ENCODE peak calls at places on chromosomes 11 and 22, in five cellular contexts. R is mucosa of descending colon, C is IMR-90, V is cardiac muscle cell, W is tibial nerve. A is an unnamed sample. For H3K4me1, the result is how much of the 10 kb centered on the place peaks cover.

GRCh38 chr11:29127456-29127855 is 889.4 kb downstream of the KCNA4 start:
- DNase-seq in R (no peak), C (no peak), V (no peak), W (no peak), A (no peak)

GRCh38 chr11:2290351-2290841 is 11.3 kb downstream of the C11orf21 start:
- DNase-seq in R (no peak), C (no peak), V (no peak), W (no peak), A (no peak)

GRCh38 chr11:131734871-131735270 is 364.5 kb downstream of the NTM start:
- DNase-seq in R (no peak), C (no peak), V (no peak), W (no peak), A (no peak)

GRCh38 chr11:70517996-70518907 is 119.9 kb downstream of the CTTN start:
- DNase-seq in R (peak), C (peak), V (no peak), W (no peak), A (no peak)

GRCh38 chr11:7599209-7599608 is 74.1 kb downstream of the CYB5R2 start:
- DNase-seq in R (no peak), C (no peak), V (no peak), W (no peak), A (no peak)

GRCh38 chr22:27686534-27686933 is 115.0 kb downstream of the MN1 start:
- DNase-seq in R (peak), C (peak), V (peak), W (no peak), A (peak)

GRCh38 chr11:36347384-36347906 is 51.4 kb downstream of the PRR5L start:
- DNase-seq in R (no peak), C (no peak), V (no peak), W (no peak), A (no peak)

GRCh38 chr11:2885017-2885675 is 429 bp downstream of the CDKN1C start:
- DNase-seq in R (peak), C (peak), V (peak), W (no peak), A (peak)

GRCh38 chr11:91305402-91305801 is 919.2 kb upstream of the FAT3 start:
- DNase-seq in R (no peak), C (no peak), V (peak), W (no peak), A (no peak)

GRCh38 chr22:38273135-38273761 is 438 bp upstream of the TMEM184B start:
- DNase-seq in R (no peak), C (no peak), V (no peak), W (no peak), A (no peak)

GRCh38 chr11:72354356-72355115 is 79.8 kb downstream of the CLPB start:
- DNase-seq in R (no peak), C (peak), V (no peak), W (no peak), A (no peak)

GRCh38 chr11:20077973-20078372 is 82.3 kb downstream of the DBX1 start:
- DNase-seq in R (no peak), C (no peak), V (no peak), W (no peak), A (no peak)

GRCh38 chr11:16607675-16608644 is 130.5 kb upstream of the C11orf58 start:
- DNase-seq in R (peak), C (peak), V (peak), W (peak), A (peak)

GRCh38 chr22:21861856-21862255 is 5.6 kb downstream of the MAPK1 start:
- DNase-seq in R (no peak), C (no peak), V (no peak), W (no peak), A (no peak)

GRCh38 chr11:134763030-134763388 is 351.0 kb upstream of the B3GAT1 start:
- DNase-seq in R (no peak), C (no peak), V (no peak), W (no peak), A (no peak)

GRCh38 chr11:83070044-83070877 is 1.4 kb downstream of the RAB30 start:
- DNase-seq in R (no peak), C (peak), V (no peak), W (no peak), A (no peak)

GRCh38 chr11:60917267-60917666 is 3.3 kb downstream of the TMEM109 start:
- DNase-seq in R (no peak), C (no peak), V (no peak), W (no peak), A (no peak)

GRCh38 chr11:60918251-60918940 is 4.4 kb downstream of the TMEM109 start:
- DNase-seq in R (no peak), C (no peak), V (no peak), W (no peak), A (no peak)

GRCh38 chr11:60919956-60920355 is 4.3 kb upstream of the TMEM132A start:
- DNase-seq in R (no peak), C (no peak), V (no peak), W (no peak), A (no peak)

GRCh38 chr11:60919320-60919719 is 4.9 kb upstream of the TMEM132A start:
- DNase-seq in R (no peak), C (no peak), V (no peak), W (no peak), A (no peak)

DNA sequence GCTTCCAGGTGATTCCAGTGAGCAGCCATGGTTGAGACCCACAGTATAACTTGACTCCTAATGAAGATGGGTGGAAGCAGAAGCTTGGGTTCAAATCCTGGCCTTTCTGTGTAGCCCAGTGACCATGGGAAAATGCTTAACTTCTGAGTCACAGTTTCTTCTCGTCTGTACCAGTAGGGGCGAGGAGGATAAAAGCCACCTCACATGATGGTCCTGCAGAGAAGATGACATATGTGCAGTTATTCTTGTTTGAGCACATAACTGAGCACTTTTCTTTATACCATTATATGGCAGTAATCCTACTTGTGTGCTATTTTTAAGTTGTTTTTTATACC is 5.0 kb downstream of the TMEM109 start:
- DNase-seq in R (no peak), C (peak), V (no peak), W (no peak), A (no peak)
- TF ChIP-seq CTCF in R (no peak), C (no peak), V (no peak), W (no peak), A (no peak)

GRCh38 chr22:31344369-31345330 is 1.5 kb downstream of the PATZ1 start:
- DNase-seq in R (peak), C (peak), V (peak), W (peak), A (peak)

GRCh38 chr22:31346255-31346732 is at the start of gene PATZ1:
- DNase-seq in R (no peak), C (peak), V (peak), W (peak), A (peak)

GRCh38 chr22:31347251-31348008 is 1.3 kb upstream of the PATZ1 start:
- DNase-seq in R (peak), C (peak), V (peak), W (peak), A (peak)

GRCh38 chr22:31346733-31347250 is 646 bp upstream of the PATZ1 start:
- DNase-seq in R (peak), C (peak), V (peak), W (peak), A (peak)

DNA sequence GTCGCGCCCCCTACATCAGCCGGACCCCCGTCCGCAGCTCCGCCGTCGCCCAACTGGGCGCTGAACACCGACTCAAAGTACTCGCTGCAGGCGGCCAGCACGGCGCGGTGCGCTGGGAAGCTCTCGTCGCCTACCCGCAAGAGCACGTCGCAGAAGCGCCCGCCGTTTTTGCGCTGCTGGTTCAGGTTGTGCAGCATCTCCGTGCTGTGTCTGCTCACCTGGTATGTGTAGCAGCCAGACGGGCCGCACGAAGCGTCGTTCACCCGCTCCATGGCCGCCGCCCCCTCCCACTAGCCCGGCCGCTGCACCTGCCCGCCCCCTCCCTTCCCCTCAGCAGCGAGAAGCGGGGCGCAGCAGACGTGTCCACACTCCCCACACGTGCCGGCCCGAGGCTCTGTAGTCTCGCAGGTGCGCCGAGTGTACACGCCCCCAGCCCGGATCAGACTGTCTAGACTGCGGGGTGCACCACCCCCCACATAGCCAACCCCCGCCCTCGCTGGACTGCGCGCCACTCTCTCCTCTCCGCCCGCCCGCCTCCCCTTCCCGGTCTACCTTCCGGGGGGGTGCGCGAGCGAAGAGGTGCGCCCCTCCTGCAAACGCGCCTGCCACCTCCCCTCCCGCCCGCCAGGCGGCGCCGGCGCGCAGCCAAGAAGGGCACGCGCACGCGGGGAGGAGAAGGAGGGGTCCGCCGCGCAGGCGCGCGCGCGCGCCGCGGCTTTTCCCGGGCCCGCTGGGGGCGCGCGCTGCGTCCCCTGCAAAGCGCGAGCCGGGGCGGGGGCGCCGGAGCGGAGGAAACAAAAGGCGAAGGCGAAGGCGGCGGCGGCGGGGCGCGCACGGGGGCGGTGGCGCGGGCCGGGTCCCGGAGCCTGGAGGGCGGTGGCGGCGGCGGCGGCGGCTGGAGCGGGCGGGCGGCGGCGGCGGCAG is 553 bp downstream of the PATZ1 start:
- DNase-seq in R (peak), C (peak), V (peak), W (peak), A (peak)
- H3K4me1 ChIP-seq in R (under half), C (under half), V (under half), W (under half), A (under half)

GRCh38 chr11:9092846-9093778 is 1.7 kb upstream of the SCUBE2 start:
- DNase-seq in R (no peak), C (no peak), V (no peak), W (no peak), A (no peak)
- TF ChIP-seq CTCF in R (no peak), C (peak), V (peak), W (no peak), A (no peak)

GRCh38 chr22:35905894-35906293 is 122.7 kb downstream of the RBFOX2 start:
- DNase-seq in R (no peak), C (no peak), V (no peak), W (no peak), A (no peak)
- H3K4me1 ChIP-seq in R (under half), C (under half), V (half or more), W (under half), A (under half)

GRCh38 chr11:48210052-48210451 is 6.6 kb upstream of the OR4B1 start:
- DNase-seq in R (no peak), C (peak), V (no peak), W (no peak), A (no peak)
- TF ChIP-seq CTCF in R (no peak), C (peak), V (no peak), W (no peak), A (no peak)

DNA sequence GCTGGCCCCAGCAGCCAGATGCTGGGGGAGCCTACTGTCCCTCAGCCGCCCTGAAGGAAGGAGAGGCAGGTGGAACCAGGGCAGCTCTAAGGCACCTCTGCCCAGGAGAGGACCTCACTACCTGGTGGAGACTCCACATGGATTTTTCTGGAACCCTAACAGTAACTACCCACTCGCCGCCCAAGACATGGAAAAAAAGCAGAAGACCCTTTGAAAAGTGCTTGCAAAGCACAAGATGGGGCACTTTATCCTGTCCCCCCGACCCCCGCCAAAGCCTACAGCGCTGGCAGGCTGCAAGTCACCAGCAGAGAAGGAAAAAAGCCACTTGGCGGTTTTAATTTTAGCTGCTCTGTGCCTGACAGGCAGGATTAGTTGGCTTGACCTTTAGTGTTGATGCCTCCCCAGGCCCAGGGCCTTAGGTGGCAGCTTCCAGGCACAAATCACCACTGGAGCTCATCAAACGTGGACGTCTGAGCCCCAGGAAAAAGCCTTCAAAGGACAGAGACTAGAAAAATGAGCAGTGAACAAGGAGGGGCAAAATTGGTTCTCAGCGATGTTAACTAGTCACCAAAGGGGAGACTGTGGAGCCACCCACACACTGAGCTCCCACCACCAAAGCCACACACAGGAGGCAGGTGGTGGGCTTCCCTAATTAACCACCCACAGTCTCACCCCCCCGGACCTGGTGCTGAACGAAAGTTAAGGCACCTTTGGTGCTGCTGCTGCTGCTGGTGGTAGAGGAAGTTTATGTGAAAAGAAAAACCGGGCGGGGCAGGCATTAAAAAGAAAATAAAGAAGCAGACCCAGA is 4.2 kb upstream of the PYGM start:
- DNase-seq in R (peak), C (no peak), V (peak), W (no peak), A (peak)
- H3K4me1 ChIP-seq in R (under half), C (under half), V (under half), W (half or more), A (under half)

DNA sequence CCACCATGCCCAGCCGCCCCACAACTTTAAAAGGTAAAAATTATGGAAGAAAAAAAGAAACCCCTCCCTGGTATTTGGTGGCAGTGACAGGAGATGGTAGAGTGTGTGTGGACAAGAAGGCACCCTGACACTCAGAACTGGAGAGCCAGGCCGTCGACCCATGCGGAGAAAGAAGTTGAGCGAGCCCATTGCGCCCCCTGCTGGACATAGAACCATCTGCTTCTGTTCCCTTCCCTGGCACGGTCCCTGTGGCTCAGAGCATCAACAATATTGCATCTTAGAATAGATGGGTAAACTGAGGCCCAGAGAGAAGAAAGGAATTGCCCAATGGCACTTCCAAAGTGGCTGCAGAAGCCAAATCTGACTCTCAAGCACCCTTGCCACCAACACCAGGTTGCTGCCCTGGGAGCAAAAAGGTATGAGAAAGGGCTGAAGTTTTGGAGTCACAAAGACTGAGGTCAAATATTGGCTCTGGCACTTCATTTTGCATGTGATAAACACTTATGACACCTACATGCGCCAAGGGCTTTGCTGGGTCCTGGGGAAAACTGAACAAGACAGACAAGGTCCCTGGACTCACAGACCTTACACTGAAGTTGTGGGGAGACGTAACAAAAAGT is 8.6 kb downstream of the MRPL11 start:
- DNase-seq in R (peak), C (peak), V (peak), W (peak), A (peak)
- TF ChIP-seq CTCF in R (peak), C (peak), V (peak), W (peak), A (peak)

DNA sequence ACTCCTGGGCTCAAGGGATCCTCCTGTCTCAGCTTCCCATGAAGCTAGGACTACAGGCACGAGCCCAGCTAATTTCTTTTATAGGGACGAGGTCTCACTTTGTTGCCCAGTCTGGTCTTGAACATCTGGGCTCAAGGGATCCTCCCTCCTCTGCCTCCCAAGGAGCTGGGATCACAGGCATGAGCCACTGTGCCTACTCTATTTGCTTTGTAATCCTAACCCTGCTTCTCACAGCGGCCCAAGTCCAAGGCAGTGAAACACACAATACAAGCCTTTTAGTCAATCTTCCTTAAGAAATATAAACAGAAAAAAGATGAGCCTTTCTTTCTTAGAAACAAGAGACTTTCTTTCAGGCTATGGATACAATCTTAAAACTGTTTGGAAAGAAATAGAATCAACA is 115.2 kb upstream of the SORL1-AS1 start:
- DNase-seq in R (no peak), C (no peak), V (no peak), W (no peak), A (no peak)
- H3K4me1 ChIP-seq in R (under half), C (under half), V (under half), W (under half), A (under half)

DNA sequence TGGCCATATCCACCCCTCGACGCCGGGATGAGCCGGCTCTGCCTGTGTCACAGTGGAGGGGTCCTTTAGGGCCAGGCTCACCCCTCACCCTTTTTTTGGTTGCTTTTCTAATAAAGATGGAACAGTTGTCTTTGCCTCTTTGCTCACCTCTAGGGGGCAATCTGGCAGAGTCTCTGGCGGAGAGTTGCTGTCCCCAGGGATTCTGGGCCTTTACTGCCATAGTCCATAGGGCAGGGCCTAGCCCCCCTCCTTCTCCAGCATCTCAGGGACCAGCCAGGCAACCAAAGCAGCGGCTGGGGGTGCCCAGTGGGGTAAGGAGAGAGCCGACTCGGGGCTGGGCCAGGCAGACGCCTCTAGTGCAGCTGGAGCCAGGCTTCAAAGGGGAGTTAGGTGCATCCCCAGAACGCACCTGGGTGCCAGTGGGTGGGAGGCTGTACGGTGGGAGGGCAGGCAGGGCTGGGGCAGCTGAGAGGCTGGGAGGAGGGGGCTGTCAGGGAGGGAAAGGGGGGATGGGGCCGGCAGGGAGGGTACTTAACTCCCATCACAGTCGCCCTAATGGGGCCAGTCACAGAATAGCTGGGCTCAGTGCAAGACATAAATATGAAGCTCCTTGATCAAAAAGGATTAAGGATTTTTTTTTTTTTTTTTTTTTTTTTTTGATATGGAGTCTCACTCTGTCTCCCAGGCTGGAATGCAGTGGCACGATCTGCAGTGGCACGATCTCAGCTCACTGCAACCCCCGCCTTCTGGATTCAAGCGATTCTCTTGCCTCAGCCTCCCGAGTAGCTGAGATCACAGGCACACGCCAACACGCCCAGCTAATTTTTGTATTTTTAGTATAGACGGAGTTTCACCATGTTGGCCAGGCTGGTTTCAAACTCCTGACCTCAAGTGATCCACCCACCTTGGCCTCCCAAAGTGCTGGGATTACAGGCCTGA is 2.5 kb upstream of the SUSD2 start:
- DNase-seq in R (no peak), C (no peak), V (no peak), W (no peak), A (peak)
- TF ChIP-seq CTCF in R (no peak), C (peak), V (peak), W (no peak), A (no peak)

A was measured in pancreas.